ENCODE peak calls at places on chromosome 3, in six cellular contexts. O, S, L, A, B and R are unnamed samples.

GRCh38 chr3:42894693-42895092 is 11.2 kb upstream of the ZNF662 start:
- DNase-seq in O (no peak), S (peak; percentile 42), L (no peak), A (no peak), B (no peak), R (no peak)

GRCh38 chr3:46386206-46386605 is 15.5 kb downstream of the CCR5 start:
- DNase-seq in O (peak; percentile 78), S (no peak), L (no peak), A (no peak), B (peak; percentile 44), R (peak; percentile 75)

GRCh38 chr3:15309662-15310335 is 22.6 kb downstream of the SH3BP5 start:
- DNase-seq in O (no peak), S (no peak), L (no peak), A (no peak), B (no peak), R (peak; percentile 85)

GRCh38 chr3:155517907-155518306 is 224.4 kb upstream of the STRIT1 start:
- DNase-seq in O (no peak), S (no peak), L (no peak), A (no peak), B (no peak), R (no peak)

GRCh38 chr3:128385080-128385832 is 81.4 kb downstream of the DNAJB8 start:
- DNase-seq in O (no peak), S (peak; percentile 75), L (no peak), A (no peak), B (no peak), R (no peak)

GRCh38 chr3:43907508-43907858 is 216.7 kb downstream of the ABHD5 start:
- DNase-seq in O (peak; percentile 82), S (no peak), L (no peak), A (peak; percentile 53), B (no peak), R (no peak)

GRCh38 chr3:11613851-11614491 is 29.7 kb downstream of the VGLL4 start:
- DNase-seq in O (no peak), S (no peak), L (no peak), A (no peak), B (no peak), R (no peak)

GRCh38 chr3:172076212-172076611 is 36.8 kb downstream of the FNDC3B start:
- DNase-seq in O (no peak), S (no peak), L (no peak), A (no peak), B (no peak), R (no peak)

GRCh38 chr3:80770106-80771079 is 991.1 kb downstream of the GBE1 start:
- DNase-seq in O (no peak), S (no peak), L (no peak), A (peak; percentile 17), B (peak; percentile 74), R (no peak)

GRCh38 chr3:148615385-148615784 is 82.3 kb upstream of the AGTR1 start:
- DNase-seq in O (no peak), S (no peak), L (no peak), A (no peak), B (no peak), R (no peak)

GRCh38 chr3:183775781-183776180 is 49.6 kb downstream of the MAP6D1 start:
- DNase-seq in O (peak; percentile 23), S (no peak), L (no peak), A (no peak), B (peak; percentile 7), R (no peak)

GRCh38 chr3:52682016-52682415 is 3.7 kb downstream of the PBRM1 start:
- DNase-seq in O (peak; percentile 55), S (peak; percentile 90), L (no peak), A (no peak), B (peak; percentile 68), R (peak; percentile 62)

GRCh38 chr3:60294181-60294580 is 957.1 kb downstream of the FHIT start:
- DNase-seq in O (no peak), S (no peak), L (no peak), A (no peak), B (peak; percentile 44), R (no peak)
- TF ChIP-seq MAX in O (no peak), S (no peak), L (no peak), A (no peak), B (no peak), R (no peak)

GRCh38 chr3:24388159-24388558 is 106.5 kb downstream of the THRB start:
- DNase-seq in O (no peak), S (no peak), L (no peak), A (no peak), B (no peak), R (no peak)

GRCh38 chr3:24387000-24387399 is 107.7 kb downstream of the THRB start:
- DNase-seq in O (no peak), S (no peak), L (no peak), A (no peak), B (no peak), R (no peak)

GRCh38 chr3:24388611-24389010 is 106.0 kb downstream of the THRB start:
- DNase-seq in O (no peak), S (no peak), L (no peak), A (no peak), B (no peak), R (no peak)

GRCh38 chr3:24387493-24387892 is 107.2 kb downstream of the THRB start:
- DNase-seq in O (no peak), S (no peak), L (no peak), A (no peak), B (no peak), R (no peak)

GRCh38 chr3:24386458-24386857 is 108.2 kb downstream of the THRB start:
- DNase-seq in O (no peak), S (no peak), L (no peak), A (no peak), B (no peak), R (no peak)
- H3K4me3 ChIP-seq in O (no peak overlapping the region), S (no peak overlapping the region), L (no peak overlapping the region), A (no peak overlapping the region), B (no peak overlapping the region), R (no peak overlapping the region)

GRCh38 chr3:142148871-142149860 is at the start of gene TFDP2:
- DNase-seq in O (peak; percentile 92), S (peak; percentile 78), L (peak; percentile 87), A (peak; percentile 27), B (peak; percentile 71), R (peak; percentile 92)
- TF ChIP-seq POLR2A in O (peak; percentile 58), S (peak; percentile 72), L (no peak), A (peak; percentile 85), B (peak; percentile 40), R (no peak)

DNA sequence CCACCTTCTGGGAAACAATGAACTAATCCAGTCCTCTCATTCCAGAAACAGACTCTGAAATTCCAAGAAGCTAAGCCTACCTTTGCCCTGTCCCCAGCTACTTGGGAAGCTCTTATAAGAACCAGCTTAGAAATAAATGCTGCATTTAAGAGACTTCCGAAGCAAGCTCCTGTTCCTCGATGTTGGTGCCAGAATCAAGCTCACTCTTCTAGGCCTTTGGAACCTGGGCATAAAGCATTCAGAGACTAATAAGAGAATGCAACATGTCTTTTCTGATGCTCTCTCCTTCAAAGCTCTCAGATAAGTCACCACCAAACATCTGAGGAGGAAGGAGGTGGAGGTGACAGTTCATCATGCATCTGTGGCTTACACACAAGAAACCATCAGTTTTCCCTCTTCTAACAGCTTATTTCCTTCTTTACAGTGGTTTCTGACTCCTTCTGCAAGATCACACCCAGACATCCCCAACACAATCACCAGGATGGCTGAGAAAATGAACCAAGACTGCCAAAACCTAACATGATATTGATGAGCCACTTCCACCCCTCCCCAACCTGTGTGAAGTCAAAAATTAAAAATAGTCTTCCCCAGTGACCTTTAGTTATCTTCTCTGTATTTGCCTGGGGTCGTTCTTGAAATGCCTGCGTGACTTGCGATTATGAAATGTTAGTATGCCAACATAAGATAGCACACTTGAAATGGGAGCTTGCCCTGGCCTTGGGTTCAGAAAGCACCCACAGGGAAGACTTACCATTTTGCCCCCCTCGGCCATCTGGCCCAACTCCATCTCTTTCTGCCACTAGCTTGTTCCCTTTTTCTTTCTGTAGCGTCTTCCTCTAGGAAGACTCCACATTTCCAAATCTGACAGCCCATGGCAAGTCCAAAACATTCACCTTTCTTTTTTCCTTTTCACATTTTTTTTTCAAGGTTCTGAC is 11.5 kb downstream of the ARHGEF3 start:
- DNase-seq in O (no peak), S (no peak), L (no peak), A (no peak), B (no peak), R (no peak)
- TF ChIP-seq MAX in O (no peak), S (no peak), L (no peak), A (no peak), B (no peak), R (no peak)

GRCh38 chr3:9136746-9137434 is 112.6 kb downstream of the SRGAP3 start:
- DNase-seq in O (no peak), S (no peak), L (no peak), A (no peak), B (no peak), R (no peak)
- H3K4me3 ChIP-seq in O (no peak overlapping the region), S (no peak overlapping the region), L (no peak overlapping the region), A (no peak overlapping the region), B (no peak overlapping the region), R (no peak overlapping the region)

GRCh38 chr3:185502987-185503386 is 4.2 kb upstream of the TMEM41A start:
- DNase-seq in O (no peak), S (peak; percentile 13), L (no peak), A (no peak), B (peak; percentile 83), R (no peak)

GRCh38 chr3:185504636-185505035 is 5.8 kb upstream of the TMEM41A start:
- DNase-seq in O (no peak), S (no peak), L (no peak), A (no peak), B (no peak), R (no peak)

GRCh38 chr3:185503467-185503975 is 4.7 kb upstream of the TMEM41A start:
- DNase-seq in O (no peak), S (no peak), L (no peak), A (no peak), B (peak; percentile 48), R (no peak)

GRCh38 chr3:185498503-185499396 is at the start of gene TMEM41A:
- DNase-seq in O (peak; percentile 93), S (peak; percentile 75), L (peak; percentile 80), A (peak; percentile 53), B (peak; percentile 94), R (peak; percentile 90)
- TF ChIP-seq POLR2A in O (peak; percentile 83), S (peak; percentile 91), L (peak; percentile 76), A (peak; percentile 99), B (peak; percentile 94), R (peak; percentile 90)

GRCh38 chr3:18405141-18405540 is 20.0 kb downstream of the SATB1 start:
- DNase-seq in O (no peak), S (no peak), L (no peak), A (no peak), B (no peak), R (no peak)
- TF ChIP-seq MAX in O (no peak), S (no peak), L (no peak), A (no peak), B (no peak), R (no peak)